ENCODE peak calls at places on chromosomes 13 and 19, in eight cellular contexts. L is breast epithelium, E is GM12891, Y is HCT116, B is GM12878, V is stomach, U is spleen, J is HepG2. M is an unnamed sample.

GRCh38 chr19:17090501-17091074 is 15.0 kb downstream of the MYO9B start:
- DNase-seq in E (peak), V (no peak), B (no peak), L (no peak), U (no peak), J (no peak), Y (no peak), M (no peak)

GRCh38 chr13:77448689-77449088 is 86.8 kb upstream of the SCEL start:
- DNase-seq in L (no peak), E (no peak), Y (no peak), B (no peak), J (no peak), U (no peak), V (no peak), M (no peak)

GRCh38 chr19:1026189-1027019 is at the start of gene CNN2:
- DNase-seq in V (peak), Y (no peak), L (peak), J (peak), E (peak), B (no peak), U (peak), M (peak)

GRCh38 chr19:33241530-33242101 is 16.0 kb upstream of the SLC7A10 start:
- DNase-seq in J (no peak), Y (no peak), E (no peak), U (peak), B (no peak), V (peak), L (no peak), M (no peak)

GRCh38 chr19:46426506-46427162 is 2.1 kb downstream of the PNMA8C start:
- DNase-seq in E (peak), V (peak), U (peak), Y (no peak), J (peak), L (no peak), B (no peak), M (no peak)

GRCh38 chr19:50322234-50322633 is 6.9 kb downstream of the KCNC3 start:
- DNase-seq in J (no peak), V (no peak), B (no peak), E (no peak), L (no peak), Y (no peak), U (peak), M (peak)

GRCh38 chr13:112901951-112902651 is 66.9 kb upstream of the MCF2L start:
- DNase-seq in Y (no peak), V (peak), J (no peak), E (no peak), U (peak), L (peak), B (no peak), M (no peak)

GRCh38 chr13:94479559-94480095 is at the start of gene DCT:
- DNase-seq in L (no peak), V (no peak), J (no peak), U (no peak), E (no peak), B (no peak), Y (no peak), M (no peak)

GRCh38 chr13:25177636-25178035 is 5.5 kb upstream of the AMER2 start:
- DNase-seq in L (no peak), V (no peak), J (no peak), B (no peak), Y (no peak), E (no peak), U (no peak), M (no peak)

GRCh38 chr13:33227927-33228644 is 57.5 kb downstream of the STARD13 start:
- DNase-seq in B (no peak), V (no peak), Y (no peak), L (no peak), J (no peak), U (no peak), E (no peak), M (no peak)

GRCh38 chr19:10687518-10688288 is 13.5 kb upstream of the QTRT1 start:
- DNase-seq in Y (no peak), E (no peak), B (no peak), U (no peak), J (no peak), V (no peak), L (no peak), M (no peak)

GRCh38 chr19:11982526-11982925 is 17.7 kb downstream of the ZNF763 start:
- DNase-seq in Y (no peak), U (no peak), L (no peak), E (no peak), V (no peak), J (no peak), B (no peak), M (no peak)

GRCh38 chr13:20873348-20873747 is 29.2 kb downstream of the XPO4 start:
- DNase-seq in E (no peak), V (no peak), B (no peak), L (no peak), U (no peak), J (no peak), Y (no peak), M (no peak)

GRCh38 chr19:47240561-47240960 is 9.6 kb upstream of the BBC3 start:
- DNase-seq in Y (no peak), V (no peak), J (no peak), B (no peak), E (no peak), L (no peak), U (no peak), M (no peak)

GRCh38 chr13:79228972-79229371 is 177.1 kb downstream of the RBM26 start:
- DNase-seq in B (no peak), L (no peak), V (peak), J (no peak), E (no peak), Y (no peak), U (no peak), M (no peak)

GRCh38 chr13:110450016-110450900 is 111.3 kb downstream of the RAB20 start:
- DNase-seq in J (no peak), V (no peak), L (peak), U (peak), B (no peak), Y (no peak), E (no peak), M (no peak)

GRCh38 chr13:73924607-73925006 is 209.6 kb downstream of the KLF12 start:
- DNase-seq in U (no peak), Y (no peak), E (no peak), V (no peak), L (no peak), B (peak), J (no peak), M (no peak)

GRCh38 chr19:35992902-35993765 is 1.9 kb upstream of the SDHAF1 start:
- DNase-seq in L (no peak), E (no peak), U (no peak), V (no peak), J (no peak), Y (no peak), B (no peak), M (no peak)

GRCh38 chr19:10338940-10339339 is 484 bp downstream of the ICAM3 start:
- DNase-seq in Y (no peak), E (no peak), V (no peak), L (no peak), U (no peak), J (no peak), B (no peak), M (peak)

GRCh38 chr19:44752816-44753618 is 4.5 kb downstream of the BCL3 start:
- DNase-seq in E (peak), B (peak), Y (no peak), V (peak), L (peak), U (peak), J (peak), M (peak)
- TF ChIP-seq POLR2A in E (peak), B (peak), Y (no peak), V (no peak), L (no peak), U (peak), J (no peak), M (no peak)

DNA sequence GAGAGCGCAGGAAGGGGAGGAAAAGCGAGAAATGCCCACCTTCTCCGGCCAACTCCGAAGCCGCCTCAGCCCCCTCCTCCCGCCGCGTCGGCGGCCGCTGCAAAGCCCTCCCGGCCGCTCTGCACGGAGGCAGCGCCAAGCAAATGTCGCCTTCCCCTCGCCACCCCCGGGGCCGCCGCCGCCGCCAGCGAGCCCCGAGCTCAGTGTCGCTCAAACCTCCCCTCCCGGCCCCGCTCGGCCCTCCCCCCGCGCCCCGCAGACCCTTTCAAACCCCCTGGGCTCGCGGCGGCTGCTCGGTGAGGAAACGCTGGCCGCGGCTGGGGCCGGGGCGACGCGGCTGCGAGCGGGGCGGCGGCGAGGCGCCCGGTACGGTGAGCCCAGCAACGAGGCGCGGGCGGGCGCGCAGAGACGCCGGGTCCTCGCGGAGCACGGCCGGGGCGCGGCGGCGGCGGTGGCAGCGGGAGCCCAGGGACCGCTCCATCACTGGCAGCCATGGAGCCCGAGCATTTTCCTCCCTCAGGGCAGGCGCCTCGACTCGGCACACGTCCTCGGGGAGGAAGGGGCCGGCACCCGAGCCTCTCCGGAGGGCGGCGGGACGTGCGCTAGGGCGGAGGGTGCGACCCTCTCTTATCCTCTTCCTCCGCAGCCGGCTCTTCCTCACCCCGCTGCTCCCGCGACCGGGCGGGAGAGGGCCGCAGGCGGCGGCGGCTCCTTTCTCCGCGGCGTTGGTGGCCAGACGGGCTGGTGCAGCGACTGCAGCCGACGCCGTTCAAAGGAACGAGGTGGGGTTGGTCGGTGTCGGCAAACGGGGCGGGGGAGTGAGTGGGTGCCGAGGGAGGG is 486 bp upstream of the TSC22D1 start:
- DNase-seq in E (peak), V (peak), U (no peak), L (no peak), Y (no peak), J (no peak), B (no peak), M (peak)
- TF ChIP-seq POLR2AphosphoS5 in E (no peak), V (no peak), U (no peak), L (no peak), Y (no peak), J (no peak), B (no peak), M (no peak)

GRCh38 chr13:36293497-36293896 is 4.1 kb downstream of the CCDC169 start:
- DNase-seq in J (no peak), L (no peak), Y (no peak), U (no peak), E (no peak), B (no peak), V (no peak), M (no peak)

GRCh38 chr13:36297259-36297599 is 385 bp downstream of the CCDC169 start:
- DNase-seq in Y (no peak), B (no peak), L (no peak), V (no peak), J (no peak), E (no peak), U (no peak), M (no peak)

GRCh38 chr13:36294061-36294460 is 3.6 kb downstream of the CCDC169 start:
- DNase-seq in E (no peak), Y (no peak), U (no peak), L (no peak), J (no peak), B (no peak), V (no peak), M (no peak)

GRCh38 chr13:36298535-36299068 is 988 bp upstream of the CCDC169 start:
- DNase-seq in V (no peak), L (no peak), J (no peak), E (no peak), Y (no peak), B (no peak), U (no peak), M (no peak)

GRCh38 chr13:36297600-36298338 is at the start of gene CCDC169:
- DNase-seq in V (peak), U (peak), J (peak), Y (no peak), B (no peak), E (no peak), L (peak), M (peak)
- TF ChIP-seq POLR2A in V (no peak), U (no peak), J (no peak), Y (no peak), B (no peak), E (no peak), L (peak), M (no peak)

GRCh38 chr19:13835791-13836723 is 40.8 kb downstream of the ZSWIM4 start:
- DNase-seq in B (no peak), V (no peak), E (no peak), J (no peak), Y (no peak), U (peak), L (no peak), M (no peak)
- TF ChIP-seq POLR2AphosphoS5 in B (no peak), V (no peak), E (no peak), J (no peak), Y (no peak), U (peak), L (no peak), M (peak)

DNA sequence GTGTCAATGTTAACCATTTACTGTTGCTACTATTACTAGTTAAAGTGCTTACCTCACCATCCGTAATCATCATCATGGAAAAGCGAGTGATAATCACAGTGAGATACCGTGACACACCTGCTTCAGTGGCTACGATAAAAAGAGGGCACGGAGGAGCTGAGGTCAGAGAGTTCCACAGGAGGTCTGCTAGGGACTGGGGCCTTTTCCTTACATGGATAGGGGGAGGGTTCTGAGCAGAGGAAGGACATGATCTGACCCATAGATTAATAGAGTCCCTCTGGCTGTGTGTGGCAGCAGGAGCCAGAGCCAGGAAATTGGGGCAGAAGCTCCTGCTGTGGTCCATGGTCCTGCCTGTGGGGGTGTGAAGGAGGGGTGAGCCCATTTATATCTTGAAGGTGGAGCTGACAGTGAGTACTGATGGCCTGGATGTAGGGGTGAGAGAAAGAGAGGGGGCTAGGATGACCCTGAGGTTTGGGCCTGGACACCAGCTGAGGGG is 136.7 kb downstream of the SIPA1L3 start:
- DNase-seq in V (no peak), J (no peak), Y (no peak), E (no peak), B (no peak), U (no peak), L (no peak), M (no peak)
- TF ChIP-seq POLR2A in V (no peak), J (no peak), Y (no peak), E (no peak), B (no peak), U (no peak), L (no peak), M (no peak)

M was measured in GM12892.